ENCODE peak calls at places on chromosomes 6 and 20, in four cellular contexts. D, I, W and Y are unnamed samples.

GRCh38 chr20:57654363-57654997 is 34.3 kb upstream of the ZBP1 start:
- DNase-seq in D (no peak), I (peak), W (no peak), Y (peak)

GRCh38 chr6:79436232-79436631 is 101.0 kb downstream of the LCA5 start:
- DNase-seq in D (no peak), I (no peak), W (no peak), Y (no peak)

GRCh38 chr6:132830236-132830799 is 15.9 kb downstream of the RPS12 start:
- DNase-seq in D (no peak), I (no peak), W (no peak), Y (no peak)

GRCh38 chr6:168715643-168716481 is 274.9 kb downstream of the SMOC2 start:
- DNase-seq in D (no peak), I (no peak), W (no peak), Y (no peak)

GRCh38 chr20:51523276-51524013 is 19.1 kb downstream of the NFATC2 start:
- DNase-seq in D (no peak), I (no peak), W (no peak), Y (no peak)

GRCh38 chr6:144908004-144908403 is 622.9 kb downstream of the UTRN start:
- DNase-seq in D (no peak), I (no peak), W (no peak), Y (no peak)

GRCh38 chr6:125197795-125198269 is 44.3 kb downstream of the TPD52L1 start:
- DNase-seq in D (no peak), I (no peak), W (no peak), Y (no peak)

GRCh38 chr20:32681175-32682084 is 7.7 kb upstream of the C20orf203 start:
- DNase-seq in D (no peak), I (peak), W (no peak), Y (no peak)

GRCh38 chr6:80939936-80940335 is 812.5 kb downstream of the TENT5A start:
- DNase-seq in D (no peak), I (no peak), W (no peak), Y (no peak)

GRCh38 chr6:13813621-13814175 is 659 bp downstream of the MCUR1 start:
- DNase-seq in D (no peak), I (peak), W (no peak), Y (peak)

GRCh38 chr6:4486543-4487319 is 289.5 kb upstream of the CDYL start:
- DNase-seq in D (no peak), I (no peak), W (no peak), Y (no peak)
- TF ChIP-seq SPI1 in D (no peak), I (no peak), W (no peak), Y (no peak)

GRCh38 chr6:8054276-8054675 is 9.9 kb downstream of the BLOC1S5 start:
- DNase-seq in D (no peak), I (no peak), W (no peak), Y (no peak)

GRCh38 chr6:8060346-8060745 is 3.8 kb downstream of the BLOC1S5 start:
- DNase-seq in D (no peak), I (no peak), W (no peak), Y (no peak)

GRCh38 chr6:8059129-8059528 is 5.1 kb downstream of the BLOC1S5 start:
- DNase-seq in D (no peak), I (no peak), W (no peak), Y (no peak)

GRCh38 chr6:8057263-8057662 is 6.9 kb downstream of the BLOC1S5 start:
- DNase-seq in D (no peak), I (no peak), W (no peak), Y (no peak)

DNA sequence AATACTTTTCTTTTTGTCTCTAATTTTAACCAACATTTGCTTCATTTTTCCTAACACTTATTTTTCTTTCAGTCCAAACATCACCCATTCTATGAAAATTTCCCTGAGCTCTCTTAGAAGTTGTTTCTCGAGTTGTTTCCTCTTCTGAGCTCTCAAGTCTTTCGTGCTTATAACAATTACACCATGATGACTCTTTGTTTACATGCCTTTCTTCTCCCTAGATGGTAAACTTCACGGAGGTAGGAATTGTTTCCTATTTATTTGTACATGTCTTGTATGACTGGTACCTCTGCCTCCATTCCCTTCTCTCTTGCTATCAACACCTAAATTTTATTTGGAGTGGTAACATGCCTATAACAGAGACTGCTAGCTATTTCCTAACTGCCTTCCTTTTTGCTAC is 6.4 kb downstream of the BLOC1S5 start:
- DNase-seq in D (no peak), I (no peak), W (no peak), Y (no peak)
- TF ChIP-seq SPI1 in D (no peak), I (no peak), W (no peak), Y (no peak)

GRCh38 chr6:107116923-107117417 is 1.7 kb upstream of the BEND3 start:
- DNase-seq in D (no peak), I (no peak), W (no peak), Y (no peak)

GRCh38 chr6:107114213-107114871 is 973 bp downstream of the BEND3 start:
- DNase-seq in D (peak), I (peak), W (no peak), Y (peak)

GRCh38 chr6:107114872-107115694 is at the start of gene BEND3:
- DNase-seq in D (peak), I (peak), W (no peak), Y (peak)

GRCh38 chr6:107116328-107116892 is 1.1 kb upstream of the BEND3 start:
- DNase-seq in D (peak), I (no peak), W (no peak), Y (no peak)

DNA sequence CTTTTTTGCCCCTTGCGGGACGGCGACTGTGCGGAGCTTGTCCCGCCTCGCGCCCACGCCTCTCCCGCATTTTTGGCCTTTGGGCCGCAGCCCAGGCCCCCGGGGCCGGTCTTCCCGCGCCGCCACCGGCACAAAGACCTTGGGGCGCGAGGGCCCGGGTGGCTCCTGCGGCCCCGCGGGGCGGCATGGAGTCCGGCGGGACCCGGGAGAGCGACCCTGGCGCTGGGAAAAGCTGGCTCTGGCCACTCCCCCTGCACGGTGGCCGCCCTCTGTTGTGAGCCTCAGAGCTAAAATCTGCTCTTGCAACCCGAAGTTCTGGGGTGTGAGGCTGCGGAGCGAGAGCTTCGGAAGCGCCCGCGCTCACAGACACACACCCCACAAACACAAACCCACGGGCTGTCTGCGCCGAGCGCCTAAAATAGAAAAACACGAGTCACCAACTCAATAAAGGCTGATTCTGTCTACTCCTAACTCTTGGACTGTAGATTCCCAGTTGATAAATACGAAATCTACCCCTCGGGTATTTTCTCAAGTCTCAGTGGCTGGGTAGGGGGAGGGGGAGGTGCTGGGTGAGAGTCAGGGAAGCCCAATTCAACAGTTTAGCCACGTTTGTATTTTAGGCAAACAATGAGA is 496 bp upstream of the BEND3 start:
- DNase-seq in D (peak), I (peak), W (no peak), Y (peak)
- TF ChIP-seq SPI1 in D (no peak), I (no peak), W (no peak), Y (no peak)

GRCh38 chr6:108435391-108435790 is 125.3 kb upstream of the FOXO3 start:
- DNase-seq in D (no peak), I (no peak), W (no peak), Y (no peak)

GRCh38 chr6:108434222-108434621 is 126.5 kb upstream of the FOXO3 start:
- DNase-seq in D (no peak), I (no peak), W (no peak), Y (no peak)

GRCh38 chr6:108436771-108437170 is 123.9 kb upstream of the FOXO3 start:
- DNase-seq in D (no peak), I (no peak), W (no peak), Y (no peak)

GRCh38 chr6:108432143-108432542 is 128.6 kb upstream of the FOXO3 start:
- DNase-seq in D (no peak), I (no peak), W (no peak), Y (no peak)

DNA sequence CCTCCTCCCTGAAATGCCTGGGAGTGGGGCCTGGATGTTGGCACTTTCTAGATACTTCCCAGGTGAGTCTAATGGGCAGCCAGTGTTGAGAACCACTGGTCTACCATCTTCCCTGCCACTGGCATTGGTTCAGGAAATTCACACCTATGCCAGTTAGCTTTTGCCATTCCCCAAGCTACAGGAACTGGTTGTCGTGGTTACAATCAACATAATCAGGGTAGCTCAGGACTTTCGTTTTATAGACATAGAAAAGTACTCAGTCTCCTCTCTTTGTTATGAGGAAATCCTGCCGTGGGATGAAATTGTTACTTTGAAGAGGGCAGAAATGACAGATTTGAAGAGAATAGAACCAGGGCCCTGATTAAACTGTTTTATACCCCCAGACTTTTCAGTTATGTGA is 127.9 kb upstream of the FOXO3 start:
- DNase-seq in D (no peak), I (no peak), W (no peak), Y (no peak)
- TF ChIP-seq SPI1 in D (no peak), I (no peak), W (no peak), Y (no peak)

DNA sequence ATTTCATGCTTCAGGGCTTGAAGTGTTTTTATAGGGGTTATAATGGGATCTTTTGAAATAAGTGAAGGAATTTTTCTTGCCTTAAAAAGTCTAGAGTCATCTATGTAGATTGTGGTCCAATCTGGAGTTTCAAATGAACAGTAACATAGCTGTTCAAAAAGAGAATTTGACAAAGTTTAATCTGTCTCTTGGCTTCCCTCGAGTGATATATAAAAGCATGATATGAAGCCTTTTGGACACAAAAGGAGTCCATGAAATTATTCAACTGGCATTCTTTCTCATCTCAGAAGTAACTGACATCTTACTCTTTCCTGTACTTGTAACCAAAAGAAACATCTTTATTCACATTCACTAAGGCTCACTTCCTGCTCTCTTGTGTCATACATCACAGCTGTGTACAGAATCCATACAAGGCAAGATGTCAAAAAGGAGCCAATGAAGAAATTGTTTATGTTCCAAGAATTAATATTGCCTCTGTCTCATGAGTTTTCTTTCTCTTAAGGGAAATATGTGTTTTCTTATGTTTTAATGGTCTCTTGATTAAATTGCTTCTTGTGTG is 590.9 kb upstream of the GJE1 start:
- DNase-seq in D (no peak), I (no peak), W (no peak), Y (no peak)
- TF ChIP-seq SPI1 in D (no peak), I (no peak), W (no peak), Y (no peak)

GRCh38 chr6:109356237-109356636 is 26.0 kb downstream of the CD164 start:
- DNase-seq in D (no peak), I (no peak), W (no peak), Y (no peak)

GRCh38 chr6:109347779-109348178 is 34.5 kb downstream of the CD164 start:
- DNase-seq in D (no peak), I (no peak), W (no peak), Y (no peak)

GRCh38 chr6:109349419-109349987 is 32.8 kb downstream of the CD164 start:
- DNase-seq in D (no peak), I (no peak), W (no peak), Y (no peak)

GRCh38 chr6:109348246-109348645 is 34.0 kb downstream of the CD164 start:
- DNase-seq in D (no peak), I (no peak), W (no peak), Y (no peak)

DNA sequence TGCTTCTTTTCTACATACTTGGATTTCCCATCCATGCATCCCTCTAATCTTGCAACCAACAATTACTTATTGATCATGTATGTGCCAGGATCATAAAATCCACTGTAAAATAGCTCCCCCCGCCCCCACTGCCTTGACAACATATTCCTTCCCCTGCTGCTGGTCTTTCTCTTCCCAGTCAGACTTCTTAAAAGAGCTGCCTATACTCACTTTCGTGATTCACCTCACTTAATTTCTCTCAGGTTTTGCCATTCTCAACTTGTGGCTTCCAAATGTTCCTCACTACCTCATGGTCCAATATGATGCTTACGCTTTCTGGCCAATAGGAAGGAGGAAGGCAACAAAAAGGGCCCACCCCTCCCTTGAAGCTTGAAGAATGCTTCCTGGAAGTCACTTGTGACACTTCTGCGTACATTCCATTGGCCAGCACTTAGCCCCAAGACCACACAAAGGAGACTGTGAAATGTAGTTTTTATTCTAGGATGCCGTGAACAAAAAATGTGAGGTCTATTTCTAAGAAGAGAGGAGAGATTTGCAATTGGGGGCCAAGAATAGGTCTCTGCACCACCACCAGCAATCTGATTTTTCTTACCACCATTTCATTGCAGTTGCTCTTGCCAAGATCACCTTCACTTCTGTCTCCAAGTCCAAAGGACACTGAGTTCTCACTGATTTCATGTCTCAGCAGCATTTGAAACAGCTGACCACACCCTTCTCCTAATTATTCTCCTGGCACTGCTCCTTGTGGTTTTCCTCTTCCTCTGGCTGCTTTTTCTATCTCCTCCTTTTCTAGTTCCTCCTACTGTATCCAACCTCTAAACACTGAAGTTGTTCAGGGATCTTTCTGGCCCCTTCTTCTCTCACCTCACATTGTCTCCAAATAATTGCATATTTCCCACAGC is 30.8 kb downstream of the CD164 start:
- DNase-seq in D (no peak), I (no peak), W (no peak), Y (no peak)
- TF ChIP-seq SPI1 in D (no peak), I (no peak), W (no peak), Y (no peak)

GRCh38 chr6:119858901-119859300 is 509.3 kb upstream of the MAN1A1 start:
- DNase-seq in D (no peak), I (no peak), W (no peak), Y (no peak)

GRCh38 chr6:119856136-119856535 is 506.6 kb upstream of the MAN1A1 start:
- DNase-seq in D (no peak), I (no peak), W (peak), Y (peak)
- TF ChIP-seq SPI1 in D (no peak), I (no peak), W (no peak), Y (no peak)